ENCODE peak calls at places on chromosome 14, in seven cellular contexts. K is psoas muscle; H is midbrain; G is GM04504; J is fibroblast of lung; D is ovary; U is activated T-cell treated with anti-CD3 and anti-CD28 coated beads, Interleukin-2, amount 50 U/mL, for 72 hours. Y is an unnamed sample.
A peak's percentile ranks its signal among the peaks of the same experiment; 100 is the strongest.

GRCh38 chr14:89399594-89400068 is 17.4 kb downstream of the FOXN3 start:
- DNase-seq in K (no peak), D (no peak), G (peak; percentile 58), U (no peak), J (peak; percentile 87), H (peak; percentile 26), Y (peak; percentile 50)

GRCh38 chr14:99806040-99806439 is 12.8 kb downstream of the EML1 start:
- DNase-seq in H (no peak), K (no peak), J (no peak), D (no peak), G (no peak), U (no peak), Y (no peak)

GRCh38 chr14:75523771-75524171 is 1.5 kb downstream of the BATF start:
- DNase-seq in J (peak; percentile 17), D (no peak), K (no peak), H (no peak), U (no peak), G (no peak), Y (no peak)

GRCh38 chr14:51660720-51661119 is 9.0 kb downstream of the FRMD6 start:
- DNase-seq in D (no peak), K (no peak), U (no peak), G (no peak), H (no peak), J (no peak), Y (no peak)

GRCh38 chr14:92039073-92039719 is 663 bp downstream of the TRIP11 start:
- DNase-seq in D (no peak), G (no peak), U (peak; percentile 36), H (no peak), J (peak; percentile 55), K (peak; percentile 77), Y (peak; percentile 18)

GRCh38 chr14:49052516-49052915 is 533.7 kb downstream of the RPS29 start:
- DNase-seq in D (no peak), H (no peak), K (no peak), J (no peak), U (no peak), G (no peak), Y (no peak)

GRCh38 chr14:22112004-22112403 is 438.4 kb upstream of the OR4E1 start:
- DNase-seq in U (peak; percentile 35), K (no peak), G (no peak), D (no peak), J (no peak), H (no peak), Y (no peak)

GRCh38 chr14:56487090-56487667 is 92.4 kb upstream of the TMEM260 start:
- DNase-seq in K (no peak), D (no peak), J (peak; percentile 56), U (no peak), H (peak; percentile 67), G (no peak), Y (no peak)

GRCh38 chr14:50061664-50062437 is 54.5 kb downstream of the VCPKMT start:
- DNase-seq in H (no peak), U (peak; percentile 66), K (no peak), G (no peak), D (no peak), J (peak; percentile 41), Y (no peak)

GRCh38 chr14:94548999-94549985 is 11.9 kb upstream of the SERPINA4 start:
- DNase-seq in K (peak; percentile 62), J (peak; percentile 49), U (peak; percentile 53), H (peak; percentile 36), D (peak; percentile 78), G (peak; percentile 9), Y (no peak)

GRCh38 chr14:65281991-65282908 is 130.3 kb upstream of the FUT8 start:
- DNase-seq in D (no peak), G (peak; percentile 69), K (no peak), J (peak; percentile 38), U (peak; percentile 19), H (peak; percentile 91), Y (peak; percentile 52)

GRCh38 chr14:79781882-79782281 is 429.4 kb downstream of the DIO2 start:
- DNase-seq in G (peak; percentile 0), J (peak; percentile 3), H (no peak), U (no peak), D (no peak), K (no peak), Y (peak; percentile 41)

GRCh38 chr14:50906326-50906725 is 34.5 kb downstream of the ABHD12B start:
- DNase-seq in D (no peak), J (no peak), K (no peak), U (no peak), H (peak; percentile 30), G (no peak), Y (no peak)

GRCh38 chr14:64238049-64238448 is 56.1 kb downstream of the ESR2 start:
- DNase-seq in J (no peak), D (no peak), K (no peak), G (no peak), U (no peak), H (no peak), Y (no peak)

GRCh38 chr14:68730811-68731425 is 61.9 kb downstream of the ZFP36L1 start:
- DNase-seq in U (no peak), D (no peak), H (peak; percentile 73), J (no peak), K (no peak), G (no peak), Y (no peak)

GRCh38 chr14:22339277-22339676 is 249.7 kb downstream of the DAD1 start:
- DNase-seq in G (no peak), K (peak; percentile 88), D (peak; percentile 77), J (peak; percentile 86), H (no peak), U (no peak), Y (no peak)

GRCh38 chr14:26448181-26448855 is 149.5 kb downstream of the NOVA1 start:
- DNase-seq in U (no peak), H (no peak), J (no peak), G (no peak), K (no peak), D (no peak), Y (no peak)